ENCODE peak calls at places on chromosomes 1 and 21, in six cellular contexts. U is K562, E is PC-3, H is IMR-90, C is mammary epithelial cell, L is H9. P is an unnamed sample.
A peak's percentile ranks its signal among the peaks of the same experiment; 100 is the strongest.

GRCh38 chr1:233294991-233295774 is at the start of gene PCNX2:
- DNase-seq in U (no peak), E (peak; percentile 82), H (peak; percentile 74), C (peak; percentile 68), L (peak; percentile 83), P (peak; percentile 90)

GRCh38 chr1:150366416-150367296 is 2.7 kb downstream of the RPRD2 start:
- DNase-seq in U (no peak), E (peak; percentile 30), H (peak; percentile 48), C (peak; percentile 23), L (no peak), P (no peak)

GRCh38 chr21:39648879-39649278 is 36.1 kb downstream of the B3GALT5 start:
- DNase-seq in U (no peak), E (no peak), H (no peak), C (no peak), L (no peak), P (no peak)

GRCh38 chr1:240092301-240093119 is 827 bp downstream of the FMN2 start:
- DNase-seq in U (no peak), E (peak; percentile 60), H (peak; percentile 74), C (peak; percentile 4), L (peak; percentile 56), P (peak; percentile 80)

GRCh38 chr1:52506920-52507546 is 45.9 kb downstream of the TUT4 start:
- DNase-seq in U (no peak), E (no peak), H (no peak), C (no peak), L (no peak), P (no peak)

GRCh38 chr1:163706915-163707314 is 385.2 kb downstream of the NUF2 start:
- DNase-seq in U (no peak), E (no peak), H (no peak), C (no peak), L (no peak), P (no peak)

GRCh38 chr1:197614916-197615692 is 160.2 kb downstream of the DENND1B start:
- DNase-seq in U (no peak), E (peak; percentile 46), H (peak; percentile 51), C (peak; percentile 19), L (no peak), P (peak; percentile 71)

GRCh38 chr1:75166821-75167220 is 32.6 kb downstream of the LHX8 start:
- DNase-seq in U (no peak), E (no peak), H (no peak), C (no peak), L (no peak), P (no peak)

GRCh38 chr1:20361401-20361800 is 70.7 kb downstream of the VWA5B1 start:
- DNase-seq in U (no peak), E (no peak), H (no peak), C (peak; percentile 29), L (no peak), P (no peak)

GRCh38 chr1:109186704-109187071 is 27.0 kb upstream of the SARS1 start:
- DNase-seq in U (no peak), E (no peak), H (peak; percentile 38), C (no peak), L (no peak), P (no peak)

GRCh38 chr1:182629674-182630073 is 25.5 kb upstream of the RGS16 start:
- DNase-seq in U (no peak), E (no peak), H (no peak), C (no peak), L (no peak), P (no peak)

GRCh38 chr1:85200367-85200869 is 398 bp downstream of the SYDE2 start:
- DNase-seq in U (no peak), E (no peak), H (no peak), C (peak; percentile 36), L (peak; percentile 50), P (peak; percentile 83)

GRCh38 chr1:119453021-119453420 is 38.1 kb downstream of the HSD3B2 start:
- DNase-seq in U (no peak), E (peak; percentile 95), H (peak; percentile 10), C (peak; percentile 94), L (no peak), P (peak; percentile 17)

GRCh38 chr1:11355594-11356467 is 82.8 kb downstream of the UBIAD1 start:
- DNase-seq in U (no peak), E (no peak), H (no peak), C (no peak), L (peak; percentile 90), P (peak; percentile 88)

GRCh38 chr1:65059930-65060538 is 88.0 kb upstream of the AK4 start:
- DNase-seq in U (peak; percentile 36), E (peak; percentile 67), H (peak; percentile 61), C (peak; percentile 25), L (no peak), P (no peak)

GRCh38 chr1:25525360-25525688 is 18.1 kb upstream of the LDLRAP1 start:
- DNase-seq in U (no peak), E (no peak), H (no peak), C (no peak), L (no peak), P (no peak)

GRCh38 chr1:88741413-88741812 is 57.3 kb downstream of the PKN2 start:
- DNase-seq in U (no peak), E (peak; percentile 39), H (peak; percentile 77), C (peak; percentile 49), L (no peak), P (no peak)

GRCh38 chr1:6269997-6270401 is 9.1 kb upstream of the GPR153 start:
- DNase-seq in U (no peak), E (no peak), H (no peak), C (no peak), L (no peak), P (no peak)

GRCh38 chr1:167601442-167602380 is 28.3 kb upstream of the RCSD1 start:
- DNase-seq in U (no peak), E (no peak), H (no peak), C (peak; percentile 25), L (no peak), P (no peak)

GRCh38 chr21:46181436-46181835 is 2.8 kb downstream of the SPATC1L start:
- DNase-seq in U (no peak), E (no peak), H (no peak), C (no peak), L (peak; percentile 27), P (no peak)
- H3K27ac ChIP-seq in U (no peak overlapping the region), E (no peak overlapping the region), H (no peak overlapping the region), C (no peak overlapping the region), L (no peak overlapping the region), P (no peak overlapping the region)

GRCh38 chr1:111219466-111220286 is 7.8 kb upstream of the CHI3L2 start:
- DNase-seq in U (no peak), E (no peak), H (no peak), C (no peak), L (no peak), P (peak; percentile 78)
- H3K4me1 ChIP-seq in U (peaks cover 10% of the 10 kb centered on the region), E (peaks cover 21% of the 10 kb centered on the region), H (peaks cover 3% of the 10 kb centered on the region), C (peaks cover 35% of the 10 kb centered on the region), L (peaks cover 7% of the 10 kb centered on the region), P (peaks cover 9% of the 10 kb centered on the region)

GRCh38 chr1:219412772-219413171 is 200.1 kb downstream of the ZC3H11B start:
- DNase-seq in U (no peak), E (no peak), H (peak; percentile 37), C (no peak), L (no peak), P (no peak)
- H3K9ac ChIP-seq in U (no peak overlapping the region), E (no peak overlapping the region), H (no peak overlapping the region), C (no peak overlapping the region), L (no peak overlapping the region), P (no peak overlapping the region)

DNA sequence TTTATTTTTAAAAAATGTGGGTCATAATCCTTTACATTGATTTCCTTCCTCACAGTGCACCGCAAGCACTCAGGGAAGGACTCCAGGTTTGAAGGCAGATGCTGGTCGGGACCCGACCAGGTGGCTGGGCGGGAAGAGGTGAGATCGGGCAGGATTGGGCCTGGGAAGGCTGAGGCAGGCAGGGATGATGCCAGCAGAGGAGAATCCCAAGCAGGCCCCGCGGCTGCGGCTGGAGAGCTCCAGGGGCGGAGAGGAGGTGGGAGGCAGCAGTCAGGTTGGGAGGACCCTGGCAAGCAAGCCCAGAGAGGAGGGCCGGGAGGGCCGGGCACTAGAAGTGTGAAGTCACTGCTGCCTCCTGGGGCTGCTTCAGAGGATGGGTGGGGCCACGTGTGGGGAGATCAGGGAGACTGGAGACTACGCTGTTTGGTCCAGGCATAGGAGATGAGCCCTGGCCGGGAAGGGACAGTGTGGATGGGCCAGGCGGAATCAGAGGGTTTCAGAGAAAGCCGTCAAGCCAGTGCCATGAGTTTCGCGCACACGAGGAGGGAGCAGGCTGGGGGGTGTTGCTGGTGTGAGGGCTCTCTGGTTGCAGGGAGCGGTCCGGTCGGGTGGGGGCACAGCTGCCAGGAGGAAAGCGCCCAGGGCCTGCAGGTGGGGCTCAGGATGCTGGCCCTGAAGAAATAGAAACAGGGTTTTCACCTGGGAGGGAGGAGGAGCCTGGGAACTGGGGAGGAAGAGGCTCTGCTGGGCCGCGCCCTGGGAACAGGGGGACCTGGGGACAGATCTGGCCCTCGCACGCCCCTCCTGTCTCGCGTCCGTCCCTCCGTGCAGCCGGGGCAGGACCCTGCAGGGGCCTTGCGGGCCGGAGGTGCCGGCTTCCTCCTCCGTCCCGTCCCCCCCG is 890 bp upstream of the COL18A1 start:
- DNase-seq in U (no peak), E (no peak), H (peak; percentile 31), C (peak; percentile 64), L (peak; percentile 81), P (peak; percentile 91)
- H3K27ac ChIP-seq in U (no peak overlapping the region), E (no peak overlapping the region), H (no peak overlapping the region), C (peak overlapping the region; percentile 23), L (no peak overlapping the region), P (no peak overlapping the region)

GRCh38 chr1:63822540-63822939 is 48.7 kb downstream of the ROR1 start:
- DNase-seq in U (no peak), E (no peak), H (no peak), C (no peak), L (no peak), P (no peak)
- H3K4me1 ChIP-seq in U (no peaks in the 10 kb centered on the region), E (peaks cover 27% of the 10 kb centered on the region), H (peaks cover 13% of the 10 kb centered on the region), C (peaks cover 17% of the 10 kb centered on the region), L (peaks cover 12% of the 10 kb centered on the region), P (peaks cover 3% of the 10 kb centered on the region)

GRCh38 chr1:100581096-100581705 is 43.3 kb downstream of the GPR88 start:
- DNase-seq in U (no peak), E (no peak), H (no peak), C (no peak), L (no peak), P (no peak)
- H3K9ac ChIP-seq in U (no peak overlapping the region), E (no peak overlapping the region), H (no peak overlapping the region), C (no peak overlapping the region), L (no peak overlapping the region), P (no peak overlapping the region)

GRCh38 chr1:237050915-237051314 is 8.9 kb downstream of the RYR2 start:
- DNase-seq in U (no peak), E (no peak), H (no peak), C (no peak), L (no peak), P (no peak)

GRCh38 chr1:237045278-237046016 is 3.5 kb downstream of the RYR2 start:
- DNase-seq in U (no peak), E (no peak), H (no peak), C (no peak), L (no peak), P (peak; percentile 54)

GRCh38 chr1:237043846-237044636 is 2.1 kb downstream of the RYR2 start:
- DNase-seq in U (no peak), E (no peak), H (no peak), C (no peak), L (no peak), P (peak; percentile 65)

GRCh38 chr1:237050185-237050584 is 8.2 kb downstream of the RYR2 start:
- DNase-seq in U (no peak), E (no peak), H (no peak), C (no peak), L (no peak), P (peak; percentile 32)

GRCh38 chr1:237048803-237049202 is 6.8 kb downstream of the RYR2 start:
- DNase-seq in U (no peak), E (no peak), H (no peak), C (no peak), L (no peak), P (no peak)
- H3K27ac ChIP-seq in U (no peak overlapping the region), E (no peak overlapping the region), H (no peak overlapping the region), C (no peak overlapping the region), L (no peak overlapping the region), P (no peak overlapping the region)

GRCh38 chr21:44067011-44067839 is 40.0 kb upstream of the PWP2 start:
- DNase-seq in U (no peak), E (no peak), H (no peak), C (no peak), L (no peak), P (no peak)
- H3K4me1 ChIP-seq in U (peaks cover 3% of the 10 kb centered on the region), E (no peaks in the 10 kb centered on the region), H (no peaks in the 10 kb centered on the region), C (no peaks in the 10 kb centered on the region), L (no peaks in the 10 kb centered on the region), P (no peaks in the 10 kb centered on the region)

P was measured in endodermal cell.